ENCODE peak calls at places on chromosome 18, in six cellular contexts. Z is naive B cell, P is AG09319, W is LoVo, Q is GM18507, S is NCI-H774. B is an unnamed sample.

GRCh38 chr18:13380671-13381070 is 162.1 kb downstream of the LDLRAD4 start:
- DNase-seq in Z (no peak), P (no peak), W (no peak), Q (no peak), S (no peak), B (no peak)

GRCh38 chr18:629303-630150 is 27.9 kb upstream of the TYMS start:
- DNase-seq in Z (no peak), P (no peak), W (no peak), Q (no peak), S (no peak), B (no peak)

GRCh38 chr18:73688851-73689659 is 458.6 kb downstream of the FBXO15 start:
- DNase-seq in Z (peak; percentile 11), P (peak; percentile 56), W (no peak), Q (no peak), S (no peak), B (no peak)

GRCh38 chr18:46250084-46250811 is 146.1 kb downstream of the HAUS1 start:
- DNase-seq in Z (peak; percentile 83), P (peak; percentile 42), W (peak; percentile 12), Q (peak; percentile 54), S (peak; percentile 40), B (peak; percentile 17)

GRCh38 chr18:50276452-50276851 is 4.9 kb downstream of the MBD1 start:
- DNase-seq in Z (no peak), P (no peak), W (no peak), Q (no peak), S (no peak), B (no peak)

GRCh38 chr18:13233746-13234527 is 15.4 kb downstream of the LDLRAD4 start:
- DNase-seq in Z (no peak), P (no peak), W (no peak), Q (no peak), S (no peak), B (no peak)

GRCh38 chr18:10274327-10274726 is 180.1 kb upstream of the APCDD1 start:
- DNase-seq in Z (no peak), P (peak; percentile 42), W (no peak), Q (no peak), S (no peak), B (no peak)

GRCh38 chr18:79530821-79531220 is 135.1 kb downstream of the NFATC1 start:
- DNase-seq in Z (no peak), P (no peak), W (no peak), Q (no peak), S (no peak), B (no peak)

GRCh38 chr18:76803814-76804213 is 18.5 kb upstream of the ZNF236 start:
- DNase-seq in Z (peak; percentile 57), P (no peak), W (peak; percentile 51), Q (peak; percentile 46), S (peak; percentile 66), B (peak; percentile 84)

GRCh38 chr18:29711931-29712330 is 1330.6 kb downstream of the DSC3 start:
- DNase-seq in Z (no peak), P (no peak), W (peak; percentile 33), Q (no peak), S (no peak), B (no peak)

GRCh38 chr18:24514439-24514838 is 54.0 kb downstream of the HRH4 start:
- DNase-seq in Z (no peak), P (no peak), W (peak; percentile 41), Q (peak; percentile 14), S (no peak), B (no peak)

GRCh38 chr18:31248783-31249521 is 69.0 kb upstream of the DSG1 start:
- DNase-seq in Z (no peak), P (no peak), W (no peak), Q (no peak), S (no peak), B (no peak)

GRCh38 chr18:48683197-48683596 is 144.4 kb downstream of the CTIF start:
- DNase-seq in Z (no peak), P (no peak), W (no peak), Q (no peak), S (no peak), B (no peak)

B was measured in stimulated activated effector memory CD8-positive, alpha-beta T cell treated with anti-CD3 and anti-CD28 coated beads, Interleukin-12 subunit alpha, Interleukin-12 subunit beta, amount 100 ng/mL, for 72 hours.